ENCODE peak calls at places on chromosomes 11 and 22, in four cellular contexts. L is HFFc6; Q is fibroblast of lung; C is CD8-positive, alpha-beta T cell. S is an unnamed sample.

GRCh38 chr11:113862430-113862829 is 12.9 kb downstream of the USP28 start:
- DNase-seq in L (peak), C (no peak), Q (no peak), S (no peak)

GRCh38 chr22:22002526-22003055 is 20.0 kb upstream of the TOP3B start:
- DNase-seq in C (no peak), Q (no peak), L (no peak), S (no peak)

GRCh38 chr11:111846063-111846462 is 25.3 kb downstream of the ALG9 start:
- DNase-seq in Q (peak), L (peak), C (no peak), S (no peak)

GRCh38 chr11:130849215-130849568 is 67.1 kb downstream of the SNX19 start:
- DNase-seq in C (no peak), Q (peak), L (peak), S (no peak)

GRCh38 chr11:18731949-18732821 is 6.2 kb upstream of the IGSF22 start:
- DNase-seq in C (peak), L (no peak), Q (peak), S (peak)

GRCh38 chr11:1827095-1827797 is 7.5 kb upstream of the SYT8 start:
- DNase-seq in C (no peak), Q (peak), L (peak), S (no peak)

GRCh38 chr22:48824673-48825651 is 1002.7 kb downstream of the BRD1 start:
- DNase-seq in L (no peak), C (no peak), Q (no peak), S (no peak)

GRCh38 chr11:86671386-86672006 is 920 bp downstream of the ME3 start:
- DNase-seq in C (no peak), L (no peak), Q (peak), S (peak)

GRCh38 chr11:86954288-86955110 is 696 bp downstream of the FZD4 start:
- DNase-seq in C (no peak), Q (no peak), L (no peak), S (peak)

GRCh38 chr22:48154169-48154942 is 1391.9 kb downstream of the TBC1D22A start:
- DNase-seq in L (no peak), C (no peak), Q (no peak), S (no peak)

GRCh38 chr11:134823970-134824369 is 411.9 kb upstream of the B3GAT1 start:
- DNase-seq in Q (no peak), C (no peak), L (no peak), S (no peak)

GRCh38 chr11:132658004-132658403 is 874.3 kb downstream of the OPCML start:
- DNase-seq in Q (no peak), C (no peak), L (no peak), S (no peak)

GRCh38 chr11:126924381-126924780 is 76.2 kb downstream of the KIRREL3 start:
- DNase-seq in C (no peak), L (no peak), Q (no peak), S (no peak)

GRCh38 chr11:117315285-117316196 is 515 bp downstream of the BACE1 start:
- DNase-seq in C (no peak), Q (no peak), L (no peak), S (peak)

GRCh38 chr22:48931452-48931851 is 896.2 kb downstream of the BRD1 start:
- DNase-seq in L (no peak), Q (no peak), C (no peak), S (no peak)

GRCh38 chr11:14764899-14765527 is 121.4 kb downstream of the PDE3B start:
- DNase-seq in Q (peak), L (peak), C (no peak), S (no peak)

DNA sequence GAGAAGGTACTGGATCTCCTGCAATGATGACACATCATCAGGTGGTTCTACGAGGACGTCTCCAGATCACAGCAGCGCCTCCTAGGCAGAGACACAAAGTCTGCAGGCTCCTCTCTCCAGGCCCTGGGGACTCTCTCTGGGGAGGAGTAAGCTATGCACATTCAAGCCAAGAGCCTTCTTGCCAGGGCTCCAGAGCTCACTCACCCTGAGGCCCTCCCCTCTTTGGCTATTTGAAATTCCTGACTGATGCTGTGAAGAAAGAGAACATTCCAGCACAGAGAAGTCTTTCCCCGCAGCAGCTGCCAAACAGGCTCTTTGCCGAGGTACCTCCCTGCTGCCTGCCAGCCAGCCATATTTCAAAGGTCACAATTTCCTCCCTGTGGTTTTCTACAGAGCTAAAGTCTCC is 204.9 kb downstream of the CSNK2A3 start:
- DNase-seq in Q (peak), L (peak), C (no peak), S (peak)
- TF ChIP-seq CTCF in Q (peak), L (peak), C (no peak), S (no peak)

GRCh38 chr11:64918056-64918455 is 1.0 kb upstream of the ATG2A start:
- DNase-seq in C (no peak), L (peak), Q (peak), S (no peak)
- TF ChIP-seq CTCF in C (no peak), L (peak), Q (peak), S (no peak)

GRCh38 chr11:67668191-67668551 is 6.3 kb downstream of the ALDH3B2 start:
- DNase-seq in C (no peak), Q (no peak), L (no peak), S (no peak)
- TF ChIP-seq CTCF in C (no peak), Q (no peak), L (no peak), S (no peak)

GRCh38 chr11:73171762-73172161 is 29.6 kb upstream of the FCHSD2 start:
- DNase-seq in C (no peak), L (no peak), Q (peak), S (no peak)

GRCh38 chr11:73172992-73173656 is 31.0 kb upstream of the FCHSD2 start:
- DNase-seq in Q (no peak), C (no peak), L (no peak), S (no peak)

GRCh38 chr11:73167555-73167954 is 25.4 kb upstream of the FCHSD2 start:
- DNase-seq in Q (no peak), L (no peak), C (no peak), S (no peak)

GRCh38 chr11:73168925-73169579 is 26.9 kb upstream of the FCHSD2 start:
- DNase-seq in L (no peak), C (no peak), Q (no peak), S (peak)

DNA sequence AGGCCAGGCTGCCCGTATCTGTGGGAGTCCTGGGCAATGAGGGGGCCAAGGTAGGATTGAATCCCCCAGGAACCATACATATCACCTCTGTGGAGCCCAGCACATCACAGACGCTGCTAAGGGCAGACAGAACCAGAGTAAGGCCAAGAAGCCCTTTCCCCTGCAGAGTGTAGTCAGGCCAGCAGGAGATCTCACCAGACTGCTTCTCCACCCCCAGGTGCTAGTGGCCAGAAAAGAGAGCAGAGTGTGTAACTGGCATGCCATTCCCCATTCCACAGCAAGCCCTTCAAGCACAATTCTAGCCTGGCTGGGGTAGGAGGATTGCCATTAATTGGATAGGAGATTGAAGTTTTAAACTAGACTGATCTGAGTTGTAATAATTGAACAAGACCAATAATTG is 28.0 kb upstream of the FCHSD2 start:
- DNase-seq in Q (no peak), C (no peak), L (no peak), S (no peak)
- TF ChIP-seq CTCF in Q (no peak), C (no peak), L (no peak), S (no peak)

GRCh38 chr11:121964591-121964990 is 151.4 kb downstream of the BLID start:
- DNase-seq in C (no peak), L (peak), Q (peak), S (no peak)
- TF ChIP-seq CTCF in C (no peak), L (peak), Q (no peak), S (no peak)

S was measured in nephron progenitor cell.